ENCODE peak calls at places on chromosomes 16 and 17, in six cellular contexts. Z, N, I, O, V and B are unnamed samples.

GRCh38 chr17:33166472-33166871 is 126.6 kb downstream of the ASIC2 start:
- DNase-seq in Z (no peak), N (no peak), I (no peak), O (no peak), V (no peak), B (no peak)

GRCh38 chr16:87580855-87581261 is 21.4 kb upstream of the JPH3 start:
- DNase-seq in Z (no peak), N (no peak), I (no peak), O (no peak), V (no peak), B (no peak)

GRCh38 chr17:21096874-21097273 is 29.9 kb upstream of the DHRS7B start:
- DNase-seq in Z (no peak), N (no peak), I (no peak), O (no peak), V (no peak), B (no peak)

GRCh38 chr17:17019430-17019762 is 22.9 kb upstream of the MPRIP start:
- DNase-seq in Z (no peak), N (peak; percentile 26), I (no peak), O (no peak), V (no peak), B (no peak)

GRCh38 chr16:84268661-84269060 is 26.0 kb upstream of the WFDC1 start:
- DNase-seq in Z (no peak), N (no peak), I (no peak), O (no peak), V (no peak), B (no peak)

GRCh38 chr16:88956546-88957455 is 20.2 kb downstream of the CBFA2T3 start:
- DNase-seq in Z (no peak), N (no peak), I (no peak), O (no peak), V (no peak), B (no peak)

GRCh38 chr16:83623091-83623730 is 184.6 kb upstream of the HSBP1 start:
- DNase-seq in Z (no peak), N (peak; percentile 16), I (no peak), O (no peak), V (no peak), B (no peak)

GRCh38 chr16:73371584-73372319 is 323.8 kb upstream of the ZFHX3 start:
- DNase-seq in Z (no peak), N (no peak), I (no peak), O (no peak), V (peak; percentile 19), B (no peak)

GRCh38 chr17:39410279-39410678 is 8.9 kb upstream of the FBXL20 start:
- DNase-seq in Z (no peak), N (no peak), I (no peak), O (no peak), V (no peak), B (no peak)

GRCh38 chr16:49470550-49470949 is 96.9 kb downstream of the C16orf78 start:
- DNase-seq in Z (no peak), N (peak; percentile 15), I (no peak), O (peak; percentile 23), V (peak; percentile 6), B (no peak)

GRCh38 chr17:57919912-57920311 is 35.3 kb downstream of the CUEDC1 start:
- DNase-seq in Z (no peak), N (no peak), I (no peak), O (no peak), V (no peak), B (no peak)

GRCh38 chr16:10180042-10180770 is 2.0 kb downstream of the GRIN2A start:
- DNase-seq in Z (peak; percentile 57), N (no peak), I (no peak), O (no peak), V (no peak), B (no peak)

GRCh38 chr17:72592242-72592966 is 471.6 kb downstream of the SOX9 start:
- DNase-seq in Z (peak; percentile 89), N (peak; percentile 94), I (peak; percentile 67), O (no peak), V (peak; percentile 85), B (no peak)

DNA sequence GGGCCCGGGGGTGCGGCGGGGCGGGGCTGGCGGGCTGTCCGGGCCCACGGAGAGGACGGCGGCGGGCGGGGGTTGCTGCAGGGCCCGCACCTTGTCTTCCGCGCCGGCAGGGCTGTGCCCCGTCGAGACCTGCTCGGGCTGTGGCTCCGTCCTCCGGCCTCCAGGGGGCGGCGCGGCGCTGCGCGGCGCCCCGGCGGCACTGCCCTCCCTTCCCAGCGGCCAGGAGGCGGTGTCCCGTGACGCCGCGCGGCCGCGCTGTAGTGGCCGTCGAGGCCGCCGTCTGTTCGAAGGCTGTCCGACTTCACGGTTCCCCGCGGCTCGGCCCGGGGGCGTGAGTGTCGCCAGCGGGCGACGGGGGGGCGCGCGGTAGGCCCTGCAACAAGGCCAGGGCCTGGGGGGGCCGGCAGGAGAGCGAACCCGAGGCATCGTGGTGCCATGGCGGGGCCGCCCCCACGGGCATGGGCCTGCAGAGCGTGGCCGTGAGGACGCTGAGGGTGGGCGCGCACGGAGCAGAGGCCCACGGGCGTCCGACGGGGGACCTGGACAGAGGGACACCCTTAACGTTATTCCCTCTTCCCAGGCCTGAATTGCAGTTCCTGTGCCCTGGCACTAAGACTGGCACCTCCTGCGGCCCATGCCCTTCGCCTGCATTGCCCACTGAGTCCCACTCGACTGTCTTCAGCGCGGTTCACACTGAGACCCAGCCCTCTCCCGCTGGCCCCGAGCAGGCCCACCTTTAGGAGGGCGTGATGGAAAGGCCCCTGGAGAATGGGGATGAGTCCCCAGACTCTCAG is at the start of gene PLEKHG4:
- DNase-seq in Z (peak; percentile 90), N (peak; percentile 83), I (no peak), O (peak; percentile 76), V (peak; percentile 80), B (no peak)
- H3K27ac ChIP-seq in Z (peak within 1 kb of the TSS; percentile 32), N (no peak within 1 kb of the TSS), I (peak within 1 kb of the TSS; percentile 98), O (peak within 1 kb of the TSS; percentile 60), V (peak within 1 kb of the TSS; percentile 48), B (peak within 1 kb of the TSS; percentile 81)

DNA sequence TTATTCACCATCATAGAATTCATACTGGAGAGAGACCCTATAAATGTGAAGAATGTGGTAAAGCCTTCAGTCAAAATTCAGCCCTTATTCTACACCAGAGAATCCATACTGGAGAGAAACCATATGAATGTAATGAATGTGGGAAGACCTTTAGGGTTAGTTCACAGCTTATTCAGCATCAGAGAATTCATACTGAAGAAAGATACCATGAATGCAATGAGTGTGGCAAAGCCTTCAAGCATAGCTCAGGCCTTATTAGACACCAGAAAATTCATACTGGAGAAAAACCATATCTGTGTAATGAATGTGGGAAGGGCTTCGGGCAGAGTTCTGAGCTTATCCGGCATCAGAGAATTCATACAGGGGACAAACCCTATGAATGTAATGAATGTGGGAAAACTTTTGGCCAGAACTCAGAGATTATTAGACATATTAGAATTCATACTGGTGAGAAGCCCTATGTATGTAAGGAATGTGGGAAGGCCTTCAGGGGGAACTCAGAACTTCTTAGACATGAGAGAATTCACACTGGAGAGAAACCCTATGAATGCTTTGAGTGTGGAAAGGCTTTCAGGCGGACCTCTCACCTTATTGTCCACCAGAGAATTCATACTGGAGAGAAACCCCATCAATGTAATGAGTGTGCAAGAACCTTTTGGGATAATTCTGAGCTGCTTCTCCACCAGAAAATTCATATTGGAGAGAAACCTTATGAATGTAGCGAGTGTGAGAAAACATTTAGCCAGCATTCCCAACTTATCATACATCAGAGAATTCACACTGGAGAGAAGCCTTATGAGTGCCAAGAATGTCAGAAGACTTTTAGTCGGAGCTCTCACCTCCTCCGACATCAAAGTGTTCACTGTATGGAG is 14.1 kb downstream of the ZFP3 start:
- DNase-seq in Z (no peak), N (no peak), I (no peak), O (no peak), V (no peak), B (no peak)
- H3K9me3 ChIP-seq in Z (peaks cover 41% of the 10 kb centered on the region), N (peaks cover 58% of the 10 kb centered on the region), I (peaks cover 73% of the 10 kb centered on the region), O (peaks cover 100% of the 10 kb centered on the region), V (peaks cover 35% of the 10 kb centered on the region), B (peaks cover 100% of the 10 kb centered on the region)

GRCh38 chr17:50476545-50477315 is 1.9 kb upstream of the RSAD1 start:
- DNase-seq in Z (no peak), N (no peak), I (no peak), O (no peak), V (peak; percentile 57), B (no peak)

GRCh38 chr17:50474523-50474922 is 4.1 kb upstream of the RSAD1 start:
- DNase-seq in Z (no peak), N (no peak), I (no peak), O (no peak), V (peak; percentile 18), B (no peak)

GRCh38 chr17:50477976-50478375 is 684 bp upstream of the RSAD1 start:
- DNase-seq in Z (peak; percentile 57), N (no peak), I (no peak), O (no peak), V (no peak), B (no peak)

GRCh38 chr17:50473901-50474300 is 4.8 kb upstream of the RSAD1 start:
- DNase-seq in Z (no peak), N (no peak), I (no peak), O (no peak), V (no peak), B (no peak)

GRCh38 chr17:50475362-50475761 is 3.3 kb upstream of the RSAD1 start:
- DNase-seq in Z (no peak), N (no peak), I (no peak), O (no peak), V (no peak), B (no peak)
- H3K27ac ChIP-seq in Z (no peak overlapping the region), N (no peak overlapping the region), I (no peak overlapping the region), O (no peak overlapping the region), V (no peak overlapping the region), B (no peak overlapping the region)

GRCh38 chr17:22268912-22269220 is 576.5 kb downstream of the KCNJ18 start:
- DNase-seq in Z (no peak), N (no peak), I (no peak), O (no peak), V (no peak), B (no peak)

GRCh38 chr17:22267019-22267418 is 574.7 kb downstream of the KCNJ18 start:
- DNase-seq in Z (no peak), N (no peak), I (no peak), O (no peak), V (no peak), B (no peak)

GRCh38 chr17:22268214-22268911 is 576.0 kb downstream of the KCNJ18 start:
- DNase-seq in Z (no peak), N (no peak), I (no peak), O (no peak), V (no peak), B (no peak)

GRCh38 chr17:22265807-22266206 is 573.5 kb downstream of the KCNJ18 start:
- DNase-seq in Z (no peak), N (peak; percentile 15), I (no peak), O (no peak), V (no peak), B (no peak)

DNA sequence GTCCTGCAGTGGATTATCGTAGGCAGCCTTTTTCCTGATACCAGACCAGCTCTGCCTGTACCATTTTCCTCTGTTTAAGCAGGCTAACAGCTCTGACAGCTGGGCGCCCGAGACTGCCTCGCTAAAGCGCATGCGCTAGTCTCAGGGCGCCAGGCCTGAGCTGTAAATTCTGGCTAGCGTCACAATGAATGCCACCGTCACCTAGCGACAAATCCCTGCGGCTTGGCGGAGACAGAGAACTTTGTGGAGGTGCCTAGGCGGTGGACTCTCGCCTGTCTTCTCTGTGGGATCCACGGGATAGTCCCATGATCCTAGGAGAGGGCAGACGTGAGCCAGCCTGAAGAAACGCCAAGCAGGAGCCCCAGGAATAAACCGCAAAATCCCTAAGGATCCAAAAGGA is 573.9 kb downstream of the KCNJ18 start:
- DNase-seq in Z (no peak), N (no peak), I (no peak), O (no peak), V (no peak), B (no peak)
- H3K9me3 ChIP-seq in Z (peaks cover 3% of the 10 kb centered on the region), N (peaks cover 56% of the 10 kb centered on the region), I (peaks cover 58% of the 10 kb centered on the region), O (no peaks in the 10 kb centered on the region), V (no peaks in the 10 kb centered on the region), B (peaks cover 31% of the 10 kb centered on the region)